ENCODE peak calls at places on chromosomes 5 and 9, in five cellular contexts. I, W, M, V and N are unnamed samples.

GRCh38 chr5:107937198-107937597 is 266.5 kb upstream of the EFNA5 start:
- DNase-seq in I (no peak), W (no peak), M (no peak), V (no peak), N (no peak)

GRCh38 chr5:139752506-139753350 is 42.9 kb upstream of the PSD2 start:
- DNase-seq in I (no peak), W (no peak), M (no peak), V (no peak), N (no peak)

GRCh38 chr5:92613546-92613945 is 967.5 kb downstream of the NR2F1-AS1 start:
- DNase-seq in I (peak), W (no peak), M (no peak), V (no peak), N (no peak)

GRCh38 chr9:121313458-121314152 is 45.6 kb downstream of the GSN start:
- DNase-seq in I (no peak), W (no peak), M (peak), V (no peak), N (no peak)

GRCh38 chr5:134976841-134977240 is 9.1 kb downstream of the CATSPER3 start:
- DNase-seq in I (no peak), W (no peak), M (no peak), V (no peak), N (no peak)

GRCh38 chr9:78644359-78644758 is 347.4 kb downstream of the PSAT1 start:
- DNase-seq in I (no peak), W (no peak), M (no peak), V (no peak), N (no peak)

GRCh38 chr9:109381011-109381729 is 60.3 kb upstream of the EPB41L4B start:
- DNase-seq in I (peak), W (no peak), M (no peak), V (no peak), N (no peak)

GRCh38 chr5:144144956-144145751 is 25.3 kb downstream of the YIPF5 start:
- DNase-seq in I (peak), W (no peak), M (no peak), V (no peak), N (no peak)

GRCh38 chr5:109585012-109585599 is 104.6 kb upstream of the MAN2A1 start:
- DNase-seq in I (peak), W (no peak), M (no peak), V (no peak), N (no peak)

GRCh38 chr5:97929383-97929782 is 746.3 kb upstream of the RIOK2 start:
- DNase-seq in I (peak), W (no peak), M (no peak), V (no peak), N (no peak)

GRCh38 chr5:135433626-135434426 is 13.3 kb downstream of the DCANP1 start:
- DNase-seq in I (no peak), W (no peak), M (no peak), V (no peak), N (no peak)

GRCh38 chr9:134276463-134277245 is 49.6 kb upstream of the RXRA start:
- DNase-seq in I (no peak), W (no peak), M (no peak), V (no peak), N (no peak)

GRCh38 chr9:19375536-19375935 is 4.5 kb downstream of the RPS6 start:
- DNase-seq in I (no peak), W (no peak), M (no peak), V (no peak), N (no peak)

GRCh38 chr9:137951107-137951506 is 73.5 kb downstream of the CACNA1B start:
- DNase-seq in I (no peak), W (no peak), M (no peak), V (no peak), N (no peak)

GRCh38 chr5:142427529-142427928 is 102.7 kb upstream of the SPRY4 start:
- DNase-seq in I (no peak), W (no peak), M (no peak), V (no peak), N (no peak)

GRCh38 chr5:157366741-157367684 is 93.0 kb upstream of the NIPAL4 start:
- DNase-seq in I (no peak), W (no peak), M (no peak), V (no peak), N (no peak)
- TF ChIP-seq CTCF in I (peak), W (peak), M (no peak), V (no peak), N (no peak)

GRCh38 chr9:79757906-79758669 is 186.3 kb downstream of the TLE4 start:
- DNase-seq in I (no peak), W (no peak), M (no peak), V (no peak), N (no peak)
- TF ChIP-seq CTCF in I (peak), W (no peak), M (no peak), V (no peak), N (no peak)

GRCh38 chr5:180304431-180305375 is 12.8 kb upstream of the MAPK9 start:
- DNase-seq in I (no peak), W (no peak), M (no peak), V (no peak), N (no peak)
- TF ChIP-seq CTCF in I (no peak), W (no peak), M (no peak), V (no peak), N (no peak)

DNA sequence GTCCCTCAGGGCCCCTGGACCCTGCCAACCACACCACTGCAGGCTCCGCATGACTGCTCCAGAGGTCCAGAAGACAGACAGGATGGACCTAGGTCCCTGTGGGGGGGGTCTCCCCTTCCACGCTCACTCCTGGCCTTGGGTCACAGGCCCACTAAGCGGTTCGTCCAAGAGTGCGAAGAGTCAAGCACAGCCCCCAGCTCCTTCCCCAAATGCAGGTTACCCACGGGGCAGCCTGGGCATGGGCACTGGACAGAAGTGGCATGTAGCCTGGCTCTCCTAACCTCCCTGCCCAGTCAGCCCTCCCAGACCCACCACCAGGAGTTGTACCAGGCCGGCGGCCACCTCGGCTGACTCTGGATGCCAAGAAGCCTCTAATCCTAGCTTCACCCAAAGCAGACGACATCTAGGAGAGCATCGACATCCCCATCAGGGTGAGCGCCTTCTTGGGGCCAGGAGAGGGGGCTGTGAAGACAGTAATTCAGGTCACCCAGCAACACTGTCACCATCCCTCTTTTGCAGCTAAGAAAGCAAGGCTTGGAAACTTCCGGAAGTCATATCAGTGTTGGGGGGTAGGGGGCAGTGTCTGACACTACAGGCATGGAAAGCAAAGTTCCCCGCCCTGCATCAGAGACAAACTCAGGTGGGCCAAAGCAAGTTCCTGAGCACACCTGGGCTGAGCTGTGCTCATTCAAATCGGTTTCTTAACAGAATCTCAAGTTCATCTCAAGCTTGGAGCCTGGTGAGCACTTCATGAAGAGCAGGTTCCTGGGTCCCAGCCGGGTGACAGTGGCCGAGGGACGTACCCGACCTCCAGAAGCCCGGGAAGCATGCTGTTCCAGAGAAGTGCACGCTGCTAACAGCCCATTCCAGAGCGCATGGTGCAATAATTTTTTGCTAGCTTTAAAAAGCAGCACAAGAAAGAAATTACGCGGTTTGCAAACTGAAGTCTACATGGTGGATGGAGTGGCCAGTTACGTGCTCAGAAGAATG is 68.7 kb downstream of the SEMA4D start:
- DNase-seq in I (no peak), W (no peak), M (peak), V (no peak), N (no peak)
- TF ChIP-seq CTCF in I (no peak), W (no peak), M (no peak), V (no peak), N (no peak)

GRCh38 chr5:151319334-151319733 is 15.8 kb upstream of the SLC36A3 start:
- DNase-seq in I (peak), W (peak), M (no peak), V (no peak), N (no peak)
- TF ChIP-seq CTCF in I (no peak), W (no peak), M (no peak), V (no peak), N (no peak)